ENCODE peak calls at places on chromosome 9, in six cellular contexts. A is gastrocnemius medialis, H is psoas muscle, P is left ventricle myocardium inferior, U is fibroblast of lung, Y is A549. D is an unnamed sample. For H3K4me1, the result is how much of the 10 kb centered on the place peaks cover.

GRCh38 chr9:126720661-126721530 is 83.9 kb upstream of the ZBTB43 start:
- DNase-seq in P (no peak), U (no peak), Y (no peak), A (no peak), H (no peak), D (no peak)

GRCh38 chr9:12973702-12974101 is 198.9 kb downstream of the LURAP1L start:
- DNase-seq in U (no peak), P (no peak), H (no peak), Y (no peak), A (no peak), D (no peak)

GRCh38 chr9:130535818-130536521 is 43.4 kb upstream of the FUBP3 start:
- DNase-seq in A (no peak), U (peak), Y (no peak), P (peak), H (no peak), D (no peak)

GRCh38 chr9:93134018-93134739 is at the start of gene NINJ1:
- DNase-seq in U (peak), P (peak), Y (peak), A (peak), H (peak), D (peak)

GRCh38 chr9:127746959-127747569 is 12.0 kb upstream of the TOR2A start:
- DNase-seq in Y (no peak), P (no peak), H (no peak), U (no peak), A (no peak), D (no peak)

GRCh38 chr9:70355801-70356200 is 58.7 kb downstream of the KLF9 start:
- DNase-seq in H (no peak), Y (no peak), U (no peak), A (no peak), P (peak), D (no peak)

GRCh38 chr9:16102154-16102553 is 549.3 kb downstream of the CCDC171 start:
- DNase-seq in A (no peak), H (no peak), Y (no peak), U (no peak), P (no peak), D (no peak)

GRCh38 chr9:100602302-100602930 is 24.5 kb downstream of the CAVIN4 start:
- DNase-seq in H (no peak), Y (peak), P (no peak), A (no peak), U (peak), D (peak)

GRCh38 chr9:112487799-112488345 is 1.2 kb downstream of the KIAA1958 start:
- DNase-seq in Y (peak), P (no peak), U (no peak), H (no peak), A (no peak), D (peak)

GRCh38 chr9:135253305-135254004 is 166.0 kb downstream of the OLFM1 start:
- DNase-seq in Y (no peak), U (no peak), H (peak), A (no peak), P (no peak), D (no peak)

GRCh38 chr9:135251331-135251761 is 163.9 kb downstream of the OLFM1 start:
- DNase-seq in Y (no peak), H (peak), A (no peak), U (no peak), P (no peak), D (no peak)

GRCh38 chr9:135252980-135253304 is 165.5 kb downstream of the OLFM1 start:
- DNase-seq in H (peak), A (no peak), Y (no peak), U (no peak), P (no peak), D (no peak)

GRCh38 chr9:135254176-135255032 is 166.9 kb downstream of the OLFM1 start:
- DNase-seq in A (no peak), P (peak), U (no peak), Y (no peak), H (peak), D (no peak)

GRCh38 chr9:135251996-135252760 is 164.7 kb downstream of the OLFM1 start:
- DNase-seq in P (no peak), U (no peak), A (no peak), H (peak), Y (no peak), D (no peak)
- TF ChIP-seq CTCF in P (no peak), U (no peak), A (no peak), H (no peak), Y (no peak), D (no peak)

GRCh38 chr9:136546697-136547481 is 1.0 kb upstream of the NOTCH1 start:
- DNase-seq in Y (peak), U (peak), A (peak), H (peak), P (peak), D (peak)
- H3K4me1 ChIP-seq in Y (under half), U (under half), A (under half), H (under half), P (half or more), D (under half)

GRCh38 chr9:137460363-137461315 is 1.5 kb upstream of the NSMF start:
- DNase-seq in H (peak), A (peak), U (no peak), P (no peak), Y (no peak), D (no peak)

GRCh38 chr9:137462396-137463193 is 3.5 kb upstream of the NSMF start:
- DNase-seq in A (peak), P (no peak), Y (no peak), U (no peak), H (peak), D (no peak)

GRCh38 chr9:137461316-137461662 is 2.2 kb upstream of the NSMF start:
- DNase-seq in Y (no peak), U (no peak), A (no peak), H (no peak), P (no peak), D (no peak)

GRCh38 chr9:137463194-137463930 is 4.2 kb upstream of the NSMF start:
- DNase-seq in Y (no peak), U (no peak), H (peak), P (no peak), A (peak), D (no peak)

GRCh38 chr9:137461663-137462395 is 2.7 kb upstream of the NSMF start:
- DNase-seq in Y (peak), P (no peak), U (peak), A (peak), H (peak), D (no peak)
- TF ChIP-seq CTCF in Y (no peak), P (no peak), U (no peak), A (no peak), H (no peak), D (no peak)

DNA sequence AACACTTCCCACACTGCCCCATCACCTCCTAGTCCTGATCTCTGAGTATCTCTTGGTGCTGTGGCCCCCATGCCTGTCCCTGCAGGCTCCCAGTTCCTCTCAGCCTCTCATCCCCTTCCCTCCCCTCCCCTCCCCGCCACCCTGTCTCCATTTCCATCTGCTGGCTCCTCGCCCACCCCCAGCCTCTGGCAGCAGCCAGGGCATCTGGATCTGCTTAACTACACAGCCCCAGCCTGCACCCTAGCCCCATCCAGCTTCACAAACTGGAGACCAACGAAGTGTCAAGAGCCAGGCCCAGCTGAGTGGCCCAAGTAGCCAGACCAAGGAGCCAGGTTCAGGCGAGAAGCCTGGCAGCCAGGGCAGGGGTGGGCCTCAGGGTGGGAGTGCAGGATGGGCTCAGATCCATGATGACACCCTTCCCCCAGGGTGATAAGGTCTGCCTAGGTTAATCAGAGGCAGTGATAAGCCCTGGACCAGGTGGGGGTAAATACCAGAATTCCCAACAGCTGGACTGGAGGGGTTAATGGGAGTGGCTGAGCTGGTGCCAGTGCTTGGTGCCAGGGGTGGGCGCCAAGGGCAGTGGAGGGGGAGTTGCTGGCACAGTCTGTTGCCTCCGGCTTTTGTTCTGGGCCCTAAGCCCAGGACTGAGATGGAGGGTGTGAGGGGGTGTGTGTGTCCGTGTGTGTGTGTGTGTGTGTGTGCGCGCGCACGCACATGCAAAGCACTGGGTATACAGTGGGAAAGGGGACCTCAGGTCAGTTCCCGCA is 2.5 kb downstream of the IL11RA start:
- DNase-seq in Y (no peak), A (peak), U (peak), H (peak), P (peak), D (peak)
- H3K4me1 ChIP-seq in Y (under half), A (under half), U (under half), H (under half), P (half or more), D (under half)

GRCh38 chr9:95189230-95190098 is 128.0 kb downstream of the FANCC start:
- DNase-seq in H (no peak), Y (no peak), A (no peak), P (peak), U (peak), D (no peak)

GRCh38 chr9:95190413-95190812 is 127.1 kb downstream of the FANCC start:
- DNase-seq in Y (no peak), A (no peak), U (no peak), P (no peak), H (no peak), D (no peak)

GRCh38 chr9:95193480-95193879 is 124.0 kb downstream of the FANCC start:
- DNase-seq in A (no peak), U (no peak), H (no peak), Y (no peak), P (no peak), D (no peak)

GRCh38 chr9:95192631-95193030 is 124.9 kb downstream of the FANCC start:
- DNase-seq in U (no peak), Y (no peak), P (no peak), H (no peak), A (no peak), D (no peak)

GRCh38 chr9:95193067-95193466 is 124.4 kb downstream of the FANCC start:
- DNase-seq in P (no peak), H (no peak), Y (peak), U (no peak), A (no peak), D (no peak)
- TF ChIP-seq CTCF in P (no peak), H (no peak), Y (no peak), U (no peak), A (no peak), D (no peak)

DNA sequence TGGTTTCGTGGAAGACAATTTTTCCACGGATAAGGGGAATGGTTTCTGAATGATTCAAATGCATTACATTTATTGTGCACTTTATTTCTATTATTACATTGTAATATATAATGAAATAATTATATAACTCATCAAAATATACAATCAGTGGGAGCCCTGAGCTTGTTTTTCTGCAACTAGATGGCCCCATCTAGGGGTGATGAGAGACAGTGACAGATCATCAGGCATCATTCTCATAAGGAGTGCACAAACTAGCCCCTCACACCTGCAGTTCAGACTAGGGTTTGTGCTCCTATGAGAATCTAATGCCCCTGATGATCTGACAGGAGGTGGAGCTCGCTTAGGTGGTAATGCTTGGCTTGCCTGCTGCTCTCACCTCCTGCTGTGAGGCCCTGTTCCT is 6.4 kb downstream of the ISCA1 start:
- DNase-seq in U (no peak), H (no peak), P (no peak), A (no peak), Y (peak), D (no peak)
- H3K4me1 ChIP-seq in U (under half), H (under half), P (half or more), A (half or more), Y (under half), D (under half)

GRCh38 chr9:77839459-77840140 is 191.5 kb upstream of the GNA14 start:
- DNase-seq in P (no peak), A (no peak), Y (peak), H (no peak), U (peak), D (no peak)

GRCh38 chr9:77843088-77843985 is 188.3 kb downstream of the GNAQ start:
- DNase-seq in Y (no peak), H (no peak), P (no peak), U (no peak), A (no peak), D (no peak)

GRCh38 chr9:77844415-77844814 is 187.2 kb downstream of the GNAQ start:
- DNase-seq in H (no peak), P (no peak), A (no peak), Y (no peak), U (no peak), D (no peak)

GRCh38 chr9:77838986-77839385 is 190.9 kb upstream of the GNA14 start:
- DNase-seq in A (no peak), Y (no peak), H (no peak), U (no peak), P (no peak), D (no peak)

DNA sequence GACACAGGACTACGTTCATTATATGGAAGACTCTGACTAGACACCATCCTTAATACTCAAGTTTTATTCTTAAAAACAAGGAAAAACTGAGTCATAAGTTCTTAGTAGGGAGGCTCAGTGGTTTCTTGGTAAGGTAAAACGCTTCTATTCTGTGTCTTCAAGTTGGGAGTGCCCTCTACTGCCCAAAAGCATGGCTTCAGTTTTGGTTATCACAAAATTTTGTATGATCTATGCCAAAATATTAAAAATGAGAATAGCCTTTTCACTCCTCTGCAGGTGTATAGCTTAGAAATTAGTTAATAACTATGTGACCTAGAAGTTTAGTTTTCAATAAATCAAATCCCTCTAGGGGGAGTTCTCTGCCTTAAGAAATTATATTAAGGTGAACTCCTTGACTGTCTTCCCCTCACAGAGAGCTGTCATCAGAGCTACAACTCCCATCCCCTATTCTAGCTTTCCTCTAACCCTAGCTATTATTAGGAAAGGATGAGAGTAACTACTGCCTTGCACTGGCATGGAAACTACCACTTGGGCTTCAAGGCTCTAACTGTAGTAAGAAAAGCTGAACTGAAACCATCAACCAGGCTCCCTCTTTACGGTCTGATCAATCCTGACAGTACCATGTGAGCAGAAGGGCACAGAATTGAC is 189.7 kb downstream of the GNAQ start:
- DNase-seq in H (no peak), U (no peak), P (no peak), A (no peak), Y (peak), D (no peak)
- TF ChIP-seq CTCF in H (peak), U (peak), P (peak), A (peak), Y (peak), D (no peak)

DNA sequence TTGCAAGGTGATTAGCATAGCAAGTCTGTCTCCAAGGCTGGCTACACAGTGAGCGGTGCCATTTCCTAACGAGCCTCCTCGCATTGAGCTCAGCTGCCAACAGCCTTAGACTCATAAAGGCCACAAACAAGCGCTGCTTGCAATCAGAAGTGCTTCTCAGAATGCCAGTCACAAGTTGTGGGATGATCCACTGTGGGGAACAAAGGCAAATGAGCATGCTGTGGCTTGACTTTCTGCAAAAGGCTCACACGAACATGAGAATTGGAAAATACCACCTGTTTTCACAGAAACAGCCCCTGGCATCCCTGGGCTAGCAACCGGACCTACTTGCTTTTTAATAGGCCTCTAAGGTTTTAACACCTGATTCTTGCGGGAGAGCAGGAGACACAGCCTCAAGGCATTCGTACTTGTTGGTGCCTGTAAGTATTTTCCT is 215.5 kb downstream of the FANCC start:
- DNase-seq in H (no peak), P (no peak), U (no peak), A (peak), Y (no peak), D (no peak)
- H3K4me1 ChIP-seq in H (under half), P (half or more), U (under half), A (half or more), Y (under half), D (under half)

DNA sequence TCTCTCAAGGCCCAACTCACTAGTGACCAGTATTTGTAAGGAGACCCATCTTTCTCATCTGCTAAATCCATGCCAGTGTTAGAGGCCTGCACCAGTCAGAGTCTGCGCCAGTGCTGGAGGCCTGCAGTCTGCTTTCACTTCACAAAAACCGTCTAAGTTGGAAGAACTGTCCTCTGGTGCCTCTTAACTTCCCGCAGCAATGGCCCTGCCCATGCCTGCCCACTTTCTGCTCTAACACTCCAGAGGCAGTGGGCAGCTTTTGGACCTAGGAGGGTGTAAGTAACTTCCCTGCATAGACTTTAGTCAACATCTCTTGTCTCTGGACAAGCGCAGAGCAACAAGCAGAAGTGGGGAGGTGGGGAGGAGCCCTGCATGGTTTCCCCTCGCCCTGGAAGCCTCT is 152.9 kb downstream of the AUH start:
- DNase-seq in A (no peak), Y (no peak), H (no peak), P (no peak), U (no peak), D (no peak)
- TF ChIP-seq CTCF in A (no peak), Y (no peak), H (no peak), P (no peak), U (no peak), D (no peak)

DNA sequence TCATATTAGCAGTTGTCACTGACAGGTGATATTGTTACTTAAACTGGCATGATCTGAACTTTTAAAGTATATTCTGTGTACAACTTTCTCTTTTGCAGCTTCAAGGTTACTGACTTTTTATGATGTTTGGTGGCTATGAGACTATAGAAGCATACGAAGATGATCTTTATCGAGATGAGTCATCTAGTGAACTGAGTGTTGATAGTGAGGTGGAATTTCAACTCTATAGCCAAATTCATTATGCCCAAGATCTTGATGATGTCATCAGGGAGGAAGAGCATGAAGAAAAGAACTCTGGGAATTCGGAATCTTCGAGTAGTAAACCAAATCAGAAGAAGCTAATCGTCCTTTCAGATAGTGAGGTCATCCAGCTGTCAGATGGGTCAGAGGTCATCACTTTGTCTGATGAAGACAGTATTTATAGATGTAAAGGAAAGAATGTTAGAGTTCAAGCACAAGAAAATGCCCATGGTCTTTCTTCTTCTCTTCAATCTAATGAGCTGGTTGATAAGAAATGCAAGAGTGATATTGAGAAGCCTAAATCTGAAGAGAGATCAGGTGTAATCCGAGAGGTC is 5.9 kb downstream of the ZCCHC7 start:
- DNase-seq in A (no peak), H (no peak), Y (no peak), U (no peak), P (no peak), D (no peak)
- H3K4me1 ChIP-seq in A (under half), H (under half), Y (under half), U (under half), P (under half), D (under half)